ENCODE peak calls at places on chromosomes 7 and 10, in four cellular contexts. One of them, this sample, is unnamed.

GRCh38 chr10:42951486-42952251 is 125.2 kb upstream of the RET start:
- DNase-seq in GM12891: no peak
- DNase-seq in HepG2: no peak
- DNase-seq in GM12878: no peak
- DNase-seq in this sample: no peak

GRCh38 chr7:43528581-43529354 is 54.1 kb upstream of the STK17A start:
- DNase-seq in GM12891: no peak
- DNase-seq in HepG2: no peak
- DNase-seq in GM12878: no peak
- DNase-seq in this sample: no peak

GRCh38 chr10:116974442-116975005 is 30.5 kb downstream of the SHTN1 start:
- DNase-seq in GM12891: no peak
- DNase-seq in HepG2: no peak
- DNase-seq in GM12878: no peak
- DNase-seq in this sample: no peak

GRCh38 chr10:26214004-26214403 is 2.6 kb upstream of the GAD2 start:
- DNase-seq in GM12891: no peak
- DNase-seq in HepG2: no peak
- DNase-seq in GM12878: no peak
- DNase-seq in this sample: no peak

GRCh38 chr7:74511360-74511759 is 57.7 kb downstream of the GTF2IRD1 start:
- DNase-seq in GM12891: no peak
- DNase-seq in HepG2: no peak
- DNase-seq in GM12878: no peak
- DNase-seq in this sample: no peak

GRCh38 chr7:542935-543789 is 23.5 kb upstream of the PDGFA start:
- DNase-seq in GM12891: no peak
- DNase-seq in HepG2: peak
- DNase-seq in GM12878: no peak
- DNase-seq in this sample: no peak

GRCh38 chr7:116873619-116874018 is 11.2 kb downstream of the CAPZA2 start:
- DNase-seq in GM12891: no peak
- DNase-seq in HepG2: no peak
- DNase-seq in GM12878: no peak
- DNase-seq in this sample: no peak

GRCh38 chr7:39921505-39922250 is 28.4 kb upstream of the CDK13 start:
- DNase-seq in GM12891: no peak
- DNase-seq in HepG2: no peak
- DNase-seq in GM12878: no peak
- DNase-seq in this sample: no peak

DNA sequence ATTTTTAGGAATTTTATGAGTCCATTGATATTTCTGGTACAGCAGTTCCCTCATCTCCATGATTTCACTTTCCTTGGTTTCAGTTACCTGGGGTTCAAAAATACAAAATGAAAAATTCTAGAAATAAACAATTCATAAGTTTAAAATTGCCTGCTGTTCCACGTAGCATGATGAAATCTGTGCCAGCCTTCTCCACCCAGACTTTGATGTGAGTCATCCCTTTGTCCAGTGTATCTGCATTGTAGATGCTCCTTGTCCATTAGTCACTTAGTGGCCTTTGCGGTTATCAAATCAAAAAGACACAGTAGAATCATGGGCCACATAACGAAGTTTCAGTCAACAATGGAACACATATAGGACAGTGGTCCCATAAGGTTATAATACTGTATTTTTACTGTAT is 286.9 kb downstream of the PTEN start:
- DNase-seq in GM12891: no peak
- DNase-seq in HepG2: no peak
- DNase-seq in GM12878: no peak
- DNase-seq in this sample: no peak
- TF ChIP-seq TAF1 in GM12891: no peak
- TF ChIP-seq TAF1 in HepG2: no peak
- TF ChIP-seq TAF1 in GM12878: no peak
- TF ChIP-seq TAF1 in this sample: no peak

GRCh38 chr10:79070611-79071534 is 2.1 kb downstream of the ZMIZ1 start:
- DNase-seq in GM12891: no peak
- DNase-seq in HepG2: peak
- DNase-seq in GM12878: no peak
- DNase-seq in this sample: no peak
- TF ChIP-seq POLR2A in GM12891: no peak
- TF ChIP-seq POLR2A in HepG2: no peak
- TF ChIP-seq POLR2A in GM12878: no peak
- TF ChIP-seq POLR2A in this sample: no peak

DNA sequence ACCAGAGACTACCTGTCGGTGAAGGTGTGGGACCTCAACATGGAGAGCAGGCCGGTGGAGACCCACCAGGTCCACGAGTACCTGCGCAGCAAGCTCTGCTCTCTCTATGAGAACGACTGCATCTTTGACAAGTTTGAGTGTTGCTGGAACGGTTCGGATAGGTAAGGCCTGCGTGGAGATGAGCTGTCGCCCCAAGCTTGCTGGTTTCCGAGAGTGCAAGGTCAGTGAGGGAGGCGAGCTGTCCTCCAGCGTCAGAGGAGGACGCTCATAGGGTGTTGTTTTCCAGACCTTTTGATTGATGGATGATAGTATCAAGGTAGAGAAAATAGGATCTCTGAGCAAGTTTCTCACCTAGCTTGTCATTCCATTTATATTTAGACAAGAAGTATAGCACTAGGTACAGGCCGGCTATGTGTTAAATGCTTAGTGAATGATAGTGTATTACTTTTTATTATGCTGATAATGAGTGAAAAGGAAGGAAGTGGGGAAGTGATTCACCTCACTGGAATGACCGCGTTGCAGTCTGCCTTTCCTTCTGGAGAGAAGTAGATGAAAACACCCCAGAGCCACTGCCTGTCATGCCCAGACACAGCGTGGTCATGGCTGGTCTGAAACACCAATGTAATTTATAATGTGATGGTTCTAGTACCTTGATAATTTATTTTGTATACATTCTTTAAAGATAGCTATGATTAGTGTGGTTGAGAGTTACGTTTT is 33.9 kb downstream of the BNIP3 start:
- DNase-seq in GM12891: no peak
- DNase-seq in HepG2: no peak
- DNase-seq in GM12878: no peak
- DNase-seq in this sample: no peak
- TF ChIP-seq TAF1 in GM12891: no peak
- TF ChIP-seq TAF1 in HepG2: no peak
- TF ChIP-seq TAF1 in GM12878: no peak
- TF ChIP-seq TAF1 in this sample: no peak

DNA sequence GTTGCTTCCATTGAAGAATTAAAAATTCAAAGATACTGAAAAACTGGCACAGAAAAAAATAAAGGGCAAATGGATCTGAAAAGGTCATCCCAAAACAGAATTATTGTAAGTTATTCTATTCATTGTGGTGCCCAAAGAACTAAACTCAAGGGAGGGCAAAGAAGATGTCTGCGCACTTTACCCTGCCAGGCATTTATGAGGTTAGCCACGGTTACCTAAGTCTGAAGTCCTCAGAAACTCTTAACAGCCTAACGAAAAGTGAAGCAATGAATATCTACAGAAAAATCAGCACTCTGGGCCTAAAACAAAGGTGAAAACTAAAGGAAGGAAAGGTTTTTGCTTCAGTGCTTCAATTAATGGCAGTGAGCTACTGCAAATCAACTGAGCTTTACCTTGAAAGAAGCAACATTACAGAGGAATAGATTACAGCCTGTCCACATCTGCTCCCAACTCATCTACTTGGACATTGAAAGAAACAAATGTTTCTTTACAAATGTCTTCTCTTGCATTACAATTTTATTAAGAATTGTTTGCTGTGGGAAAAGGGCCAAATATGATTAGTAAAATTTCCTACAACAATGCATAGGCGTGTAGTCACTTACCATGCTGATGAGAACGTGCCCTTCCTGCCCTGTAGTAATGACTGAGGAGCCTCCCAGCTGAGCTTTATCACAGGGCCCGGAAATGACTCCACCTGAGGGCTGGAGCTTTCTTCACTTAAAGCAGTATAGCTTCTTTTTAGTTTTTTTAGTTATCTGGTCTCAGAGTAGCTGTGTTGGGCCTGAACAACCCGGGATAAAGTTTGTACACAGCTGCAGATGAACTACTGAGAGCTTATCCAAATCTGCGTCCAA is at the start of gene TUBAL3:
- DNase-seq in GM12891: no peak
- DNase-seq in HepG2: no peak
- DNase-seq in GM12878: no peak
- DNase-seq in this sample: no peak
- TF ChIP-seq POLR2A in GM12891: no peak
- TF ChIP-seq POLR2A in HepG2: no peak
- TF ChIP-seq POLR2A in GM12878: no peak
- TF ChIP-seq POLR2A in this sample: no peak

DNA sequence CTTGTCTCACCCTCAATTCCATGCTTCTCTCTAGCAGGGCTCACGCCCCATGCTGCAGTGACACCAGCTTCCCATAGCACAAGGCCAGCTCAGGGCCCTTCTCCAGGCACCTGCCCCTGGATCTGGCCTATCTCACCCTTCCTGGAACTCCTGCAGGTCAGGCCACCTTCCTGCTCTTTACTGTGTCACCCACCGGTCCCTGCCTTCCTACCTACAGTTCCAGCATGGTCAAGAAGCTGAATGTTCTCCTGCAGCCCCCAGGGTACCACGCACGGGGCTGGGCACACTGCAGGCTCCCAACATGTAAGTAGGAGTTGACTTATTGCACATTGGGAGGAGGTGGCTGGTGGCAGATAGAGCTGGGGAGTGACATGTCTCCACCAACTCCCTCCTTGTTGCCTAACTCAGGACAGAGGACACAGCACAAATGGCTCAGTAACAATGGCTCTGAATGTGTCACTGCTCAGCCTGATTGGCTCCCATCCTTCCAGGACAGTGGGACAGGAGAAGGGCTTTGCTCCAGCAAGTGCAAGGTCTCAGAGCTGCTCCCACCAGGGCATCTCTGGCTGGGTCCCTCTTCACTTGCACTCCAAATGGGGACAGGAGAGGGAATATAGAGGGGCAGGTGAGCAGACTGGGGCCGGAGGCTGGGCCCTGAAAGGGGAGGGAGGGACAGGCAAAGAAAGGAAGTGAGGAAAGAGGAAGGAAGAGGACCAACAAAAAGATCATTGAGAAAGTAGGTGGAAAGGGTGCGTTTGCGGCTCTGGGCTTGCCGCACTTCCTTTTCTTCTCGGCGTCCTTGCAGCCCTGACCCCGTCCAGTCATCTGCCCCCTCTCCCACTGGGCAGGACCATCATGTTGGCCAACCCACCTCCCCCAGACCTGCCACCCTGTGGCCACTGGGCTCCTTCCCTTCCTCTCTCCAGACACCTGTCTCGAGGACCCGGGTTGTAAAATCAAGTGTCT is 14.3 kb downstream of the ITPRIP start:
- DNase-seq in GM12891: no peak
- DNase-seq in HepG2: no peak
- DNase-seq in GM12878: no peak
- DNase-seq in this sample: no peak
- TF ChIP-seq TAF1 in GM12891: no peak
- TF ChIP-seq TAF1 in HepG2: no peak
- TF ChIP-seq TAF1 in GM12878: no peak
- TF ChIP-seq TAF1 in this sample: no peak

GRCh38 chr7:56063882-56064625 is at the start of gene SUMF2:
- DNase-seq in GM12891: peak
- DNase-seq in HepG2: peak
- DNase-seq in GM12878: peak
- DNase-seq in this sample: peak

GRCh38 chr7:56063500-56063881 is 595 bp upstream of the SUMF2 start:
- DNase-seq in GM12891: no peak
- DNase-seq in HepG2: peak
- DNase-seq in GM12878: no peak
- DNase-seq in this sample: no peak

DNA sequence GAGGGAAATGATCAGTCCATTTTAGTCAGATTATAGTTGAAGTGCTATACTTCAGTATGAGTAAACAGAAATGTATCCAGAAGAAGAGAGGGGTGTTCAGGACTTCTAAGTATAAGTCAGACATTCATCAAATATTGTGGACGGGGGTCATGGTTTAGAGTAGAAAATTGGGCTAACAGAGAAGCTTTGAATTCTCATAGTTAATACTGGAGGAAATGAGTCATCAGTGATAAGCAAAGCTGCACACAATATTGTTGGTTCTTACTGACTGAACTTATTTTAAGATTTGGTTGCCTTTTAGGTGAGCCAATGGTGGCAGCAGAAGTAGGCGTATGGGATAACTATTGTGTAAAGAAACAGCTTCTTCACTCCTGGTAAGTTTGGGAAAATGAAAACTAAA is 1.7 kb upstream of the SUMF2 start:
- DNase-seq in GM12891: no peak
- DNase-seq in HepG2: peak
- DNase-seq in GM12878: no peak
- DNase-seq in this sample: no peak
- TF ChIP-seq POLR2A in GM12891: no peak
- TF ChIP-seq POLR2A in HepG2: no peak
- TF ChIP-seq POLR2A in GM12878: no peak
- TF ChIP-seq POLR2A in this sample: no peak

GRCh38 chr7:2131341-2131740 is 101.4 kb downstream of the MAD1L1 start:
- DNase-seq in GM12891: no peak
- DNase-seq in HepG2: no peak
- DNase-seq in GM12878: no peak
- DNase-seq in this sample: no peak
- TF ChIP-seq TAF1 in GM12891: no peak
- TF ChIP-seq TAF1 in HepG2: no peak
- TF ChIP-seq TAF1 in GM12878: no peak
- TF ChIP-seq TAF1 in this sample: no peak

This sample was measured in GM12892.